ENCODE peak calls at places on chromosomes 4 and X, in nine cellular contexts. V is WTC11, T is NCI-H1092 treated with DMSO at 0.1 percent for 48 hours, H is ecto neural progenitor cell, Q is body of pancreas, N is fibroblast of the conjunctiva, Z is lung microvascular endothelial cell, B is hepatocyte, K is NCI-H1105. W is an unnamed sample.

GRCh38 chr4:94636004-94636403 is 121.8 kb upstream of the BMPR1B start:
- DNase-seq in T (no peak), N (no peak), K (no peak), Z (no peak), H (no peak), V (no peak), B (no peak), Q (no peak), W (no peak)

GRCh38 chr4:11328401-11328800 is 100.3 kb downstream of the HS3ST1 start:
- DNase-seq in T (no peak), B (no peak), K (no peak), Z (no peak), N (no peak), Q (no peak), V (no peak), H (no peak), W (no peak)

GRCh38 chr4:117481742-117482141 is 396.4 kb upstream of the TRAM1L1 start:
- DNase-seq in K (no peak), N (no peak), B (no peak), H (no peak), Q (no peak), V (no peak), T (no peak), Z (no peak), W (no peak)

GRCh38 chr4:174255374-174255773 is 28.1 kb downstream of the FBXO8 start:
- DNase-seq in N (no peak), K (no peak), Q (no peak), H (no peak), Z (no peak), V (no peak), B (no peak), T (no peak), W (no peak)

GRCh38 chr4:40492747-40493146 is 136.9 kb downstream of the RBM47 start:
- DNase-seq in V (no peak), H (no peak), T (no peak), N (no peak), Z (no peak), Q (peak), B (no peak), K (no peak), W (no peak)

GRCh38 chrX:147917700-147918694 is 6.3 kb downstream of the FMR1 start:
- DNase-seq in V (no peak), N (no peak), T (no peak), H (no peak), Z (peak), Q (no peak), K (no peak), B (no peak), W (no peak)

GRCh38 chrX:44568196-44568595 is 25.5 kb upstream of the FUNDC1 start:
- DNase-seq in N (no peak), H (no peak), Q (no peak), Z (no peak), V (no peak), K (no peak), T (no peak), B (no peak), W (no peak)

GRCh38 chr4:92618968-92619367 is 315.2 kb downstream of the GRID2 start:
- DNase-seq in Q (no peak), H (no peak), K (no peak), V (no peak), Z (no peak), B (peak), N (no peak), T (no peak), W (no peak)